ENCODE peak calls at places on chromosomes 2 and 18, in nine cellular contexts. K is pulmonary artery endothelial cell; G is tibial artery; X is EL; I is naive thymus-derived CD4-positive, alpha-beta T cell; F is aorta; N is stimulated activated naive B cell treated with anti-CD40 and anti-IgM and Interleukin-4, amounts not matched to agents 10 μg/mL and 1 μg/mL and 100 μg/mL, for 72 hours; H is glutamatergic neuron; L is stimulated activated CD4-positive, alpha-beta T cell treated with anti-CD3 and anti-CD28 coated beads, Interleukin-2, amount 100 ng/mL, for 4 hours. S is an unnamed sample.

GRCh38 chr2:148813603-148814065 is 61.4 kb upstream of the KIF5C start:
- DNase-seq in K (no peak), G (no peak), X (no peak), I (no peak), F (no peak), N (peak; percentile 68), H (peak; percentile 24), L (peak; percentile 35), S (no peak)

GRCh38 chr2:151306621-151307020 is 17.2 kb upstream of the NMI start:
- DNase-seq in K (no peak), G (no peak), X (peak; percentile 83), I (no peak), F (no peak), N (no peak), H (no peak), L (no peak), S (peak; percentile 78)

GRCh38 chr2:127052068-127052770 is 54.7 kb downstream of the BIN1 start:
- DNase-seq in K (no peak), G (no peak), X (no peak), I (no peak), F (peak; percentile 46), N (no peak), H (peak; percentile 24), L (no peak), S (no peak)

GRCh38 chr18:60693426-60693825 is 320.9 kb upstream of the MC4R start:
- DNase-seq in K (peak; percentile 15), G (no peak), X (peak; percentile 3), I (no peak), F (no peak), N (no peak), H (no peak), L (no peak), S (no peak)

GRCh38 chr2:170148161-170148560 is 29.8 kb upstream of the MYO3B start:
- DNase-seq in K (no peak), G (no peak), X (no peak), I (no peak), F (no peak), N (no peak), H (no peak), L (no peak), S (no peak)

GRCh38 chr2:6926071-6926732 is 9.0 kb downstream of the RNF144A start:
- DNase-seq in K (no peak), G (no peak), X (no peak), I (no peak), F (no peak), N (no peak), H (no peak), L (no peak), S (no peak)

GRCh38 chr2:2901384-2902345 is 476.0 kb downstream of the EIPR1 start:
- DNase-seq in K (no peak), G (peak; percentile 6), X (no peak), I (no peak), F (no peak), N (peak; percentile 29), H (no peak), L (no peak), S (no peak)

GRCh38 chr2:102059151-102059550 is 67.4 kb downstream of the IL1R2 start:
- DNase-seq in K (no peak), G (no peak), X (no peak), I (no peak), F (no peak), N (no peak), H (no peak), L (no peak), S (no peak)

GRCh38 chr2:38269421-38269820 is 107.7 kb downstream of the ATL2 start:
- DNase-seq in K (no peak), G (no peak), X (no peak), I (no peak), F (no peak), N (no peak), H (no peak), L (no peak), S (no peak)

GRCh38 chr2:145020694-145021093 is 500.8 kb upstream of the ZEB2 start:
- DNase-seq in K (no peak), G (no peak), X (peak; percentile 58), I (no peak), F (no peak), N (no peak), H (no peak), L (no peak), S (peak; percentile 68)

GRCh38 chr2:30433902-30434301 is 13.1 kb upstream of the LCLAT1 start:
- DNase-seq in K (peak; percentile 20), G (no peak), X (no peak), I (no peak), F (no peak), N (no peak), H (no peak), L (no peak), S (no peak)

GRCh38 chr2:26001743-26002341 is 19.5 kb upstream of the KIF3C start:
- DNase-seq in K (no peak), G (peak; percentile 91), X (no peak), I (no peak), F (peak; percentile 90), N (no peak), H (no peak), L (no peak), S (no peak)

GRCh38 chr2:62010632-62011276 is 105.3 kb downstream of the COMMD1 start:
- DNase-seq in K (no peak), G (no peak), X (no peak), I (no peak), F (no peak), N (no peak), H (no peak), L (no peak), S (no peak)

GRCh38 chr2:57080035-57080434 is 896.2 kb downstream of the CCDC85A start:
- DNase-seq in K (no peak), G (no peak), X (peak; percentile 53), I (no peak), F (no peak), N (no peak), H (no peak), L (no peak), S (peak; percentile 59)

GRCh38 chr2:62177392-62178026 is 18.4 kb upstream of the B3GNT2 start:
- DNase-seq in K (no peak), G (no peak), X (no peak), I (no peak), F (no peak), N (no peak), H (no peak), L (no peak), S (no peak)

GRCh38 chr2:156687715-156688114 is 251.5 kb downstream of the GPD2 start:
- DNase-seq in K (no peak), G (no peak), X (peak; percentile 15), I (no peak), F (peak; percentile 38), N (no peak), H (no peak), L (no peak), S (peak; percentile 60)

GRCh38 chr2:164745012-164745797 is 96.4 kb downstream of the COBLL1 start:
- DNase-seq in K (no peak), G (no peak), X (no peak), I (no peak), F (no peak), N (no peak), H (no peak), L (no peak), S (no peak)

GRCh38 chr2:43605079-43605655 is 9.3 kb upstream of the THADA start:
- DNase-seq in K (peak; percentile 3), G (no peak), X (peak; percentile 41), I (peak; percentile 15), F (no peak), N (no peak), H (peak; percentile 38), L (no peak), S (peak; percentile 50)

GRCh38 chr2:10405441-10405840 is 42.7 kb downstream of the ODC1 start:
- DNase-seq in K (peak; percentile 84), G (peak; percentile 97), X (peak; percentile 98), I (no peak), F (peak; percentile 90), N (no peak), H (no peak), L (no peak), S (peak; percentile 98)